ENCODE peak calls at places on chromosomes 1 and 21, in nine cellular contexts. F, T, O, V, E, W, P, D and R are unnamed samples.

GRCh38 chr1:240663160-240663879 is 51.4 kb upstream of the GREM2 start:
- DNase-seq in F (no peak), T (no peak), O (no peak), V (peak), E (no peak), W (no peak), P (no peak), D (peak), R (no peak)

GRCh38 chr1:11563560-11564069 is 84.7 kb downstream of the DISP3 start:
- DNase-seq in F (no peak), T (no peak), O (no peak), V (no peak), E (peak), W (no peak), P (peak), D (peak), R (no peak)

GRCh38 chr1:58062635-58063034 is 483.9 kb downstream of the OMA1 start:
- DNase-seq in F (no peak), T (no peak), O (no peak), V (peak), E (peak), W (no peak), P (no peak), D (no peak), R (no peak)

GRCh38 chr1:167708940-167709389 is 12.8 kb upstream of the MPZL1 start:
- DNase-seq in F (no peak), T (no peak), O (no peak), V (peak), E (no peak), W (no peak), P (no peak), D (no peak), R (no peak)

GRCh38 chr1:108892356-108893140 is 15.8 kb downstream of the GPSM2 start:
- DNase-seq in F (peak), T (no peak), O (no peak), V (no peak), E (no peak), W (no peak), P (no peak), D (peak), R (no peak)

GRCh38 chr1:178282949-178283367 is 189.1 kb downstream of the RASAL2 start:
- DNase-seq in F (peak), T (no peak), O (no peak), V (peak), E (peak), W (no peak), P (no peak), D (peak), R (no peak)

GRCh38 chr1:8344893-8345507 is 27.1 kb downstream of the SLC45A1 start:
- DNase-seq in F (no peak), T (no peak), O (no peak), V (no peak), E (no peak), W (no peak), P (no peak), D (no peak), R (no peak)

GRCh38 chr1:82185084-82185483 is 384.4 kb downstream of the ADGRL2 start:
- DNase-seq in F (no peak), T (no peak), O (no peak), V (peak), E (no peak), W (no peak), P (no peak), D (peak), R (no peak)

GRCh38 chr1:59691261-59691660 is 123.5 kb upstream of the HOOK1 start:
- DNase-seq in F (no peak), T (no peak), O (no peak), V (peak), E (no peak), W (no peak), P (no peak), D (peak), R (no peak)

GRCh38 chr1:181205901-181206300 is 117.4 kb downstream of the IER5 start:
- DNase-seq in F (no peak), T (no peak), O (no peak), V (no peak), E (no peak), W (no peak), P (no peak), D (no peak), R (no peak)

GRCh38 chr1:101460709-101461108 is 223.9 kb downstream of the S1PR1 start:
- DNase-seq in F (no peak), T (no peak), O (no peak), V (no peak), E (no peak), W (no peak), P (no peak), D (no peak), R (no peak)

GRCh38 chr1:8356256-8357209 is 38.6 kb downstream of the SLC45A1 start:
- DNase-seq in F (no peak), T (no peak), O (no peak), V (no peak), E (no peak), W (no peak), P (no peak), D (no peak), R (no peak)

GRCh38 chr21:41426656-41427311 is 745 bp downstream of the MX1 start:
- DNase-seq in F (no peak), T (no peak), O (no peak), V (no peak), E (no peak), W (peak), P (no peak), D (no peak), R (peak)

GRCh38 chr21:39564200-39564599 is 48.5 kb upstream of the B3GALT5 start:
- DNase-seq in F (no peak), T (no peak), O (no peak), V (no peak), E (no peak), W (peak), P (no peak), D (no peak), R (no peak)

GRCh38 chr21:45935628-45936027 is 45.9 kb upstream of the COL6A1 start:
- DNase-seq in F (peak), T (no peak), O (no peak), V (peak), E (peak), W (no peak), P (no peak), D (peak), R (no peak)

GRCh38 chr1:26097696-26098095 is 13.9 kb upstream of the PDIK1L start:
- DNase-seq in F (peak), T (no peak), O (no peak), V (peak), E (no peak), W (no peak), P (no peak), D (peak), R (no peak)

GRCh38 chr1:117564227-117565082 is 41.4 kb upstream of the TENT5C start:
- DNase-seq in F (no peak), T (no peak), O (no peak), V (no peak), E (no peak), W (no peak), P (no peak), D (no peak), R (no peak)

GRCh38 chr1:167328762-167329483 is 108.2 kb downstream of the POU2F1 start:
- DNase-seq in F (no peak), T (no peak), O (peak), V (no peak), E (no peak), W (no peak), P (peak), D (no peak), R (no peak)

GRCh38 chr1:157776971-157777386 is at the start of gene FCRL2:
- DNase-seq in F (no peak), T (no peak), O (no peak), V (no peak), E (no peak), W (no peak), P (no peak), D (no peak), R (no peak)

GRCh38 chr21:25963186-25963585 is 207.4 kb downstream of the APP start:
- DNase-seq in F (peak), T (no peak), O (no peak), V (no peak), E (peak), W (no peak), P (no peak), D (peak), R (no peak)

GRCh38 chr1:94324168-94324544 is 86.8 kb upstream of the ARHGAP29 start:
- DNase-seq in F (peak), T (no peak), O (no peak), V (peak), E (peak), W (no peak), P (no peak), D (peak), R (no peak)

GRCh38 chr1:38027201-38028104 is 14.9 kb downstream of the UTP11 start:
- DNase-seq in F (no peak), T (no peak), O (no peak), V (no peak), E (peak), W (peak), P (no peak), D (no peak), R (no peak)

GRCh38 chr1:51969038-51969705 is 21.3 kb downstream of the RAB3B start:
- DNase-seq in F (peak), T (no peak), O (no peak), V (peak), E (peak), W (no peak), P (no peak), D (peak), R (no peak)

GRCh38 chr1:174497461-174497860 is 49.7 kb downstream of the GPR52 start:
- DNase-seq in F (no peak), T (no peak), O (no peak), V (no peak), E (no peak), W (no peak), P (no peak), D (no peak), R (no peak)

GRCh38 chr1:65310078-65310587 is 790 bp downstream of the DNAJC6 start:
- DNase-seq in F (no peak), T (no peak), O (peak), V (no peak), E (no peak), W (no peak), P (peak), D (no peak), R (no peak)

GRCh38 chr21:41610042-41610839 is 102.3 kb upstream of the TMPRSS2 start:
- DNase-seq in F (peak), T (no peak), O (peak), V (peak), E (peak), W (peak), P (peak), D (peak), R (peak)

GRCh38 chr1:154741747-154742495 is 128.2 kb downstream of the KCNN3 start:
- DNase-seq in F (no peak), T (no peak), O (peak), V (peak), E (no peak), W (no peak), P (no peak), D (peak), R (no peak)
- TF ChIP-seq CTCF in F (no peak), T (no peak), O (peak), V (peak), E (no peak), W (no peak), P (peak), D (no peak), R (no peak)

GRCh38 chr1:6414443-6414844 is 5.3 kb downstream of the HES2 start:
- DNase-seq in F (peak), T (no peak), O (peak), V (peak), E (peak), W (no peak), P (peak), D (peak), R (peak)
- TF ChIP-seq CTCF in F (peak), T (no peak), O (peak), V (peak), E (peak), W (no peak), P (peak), D (peak), R (peak)

DNA sequence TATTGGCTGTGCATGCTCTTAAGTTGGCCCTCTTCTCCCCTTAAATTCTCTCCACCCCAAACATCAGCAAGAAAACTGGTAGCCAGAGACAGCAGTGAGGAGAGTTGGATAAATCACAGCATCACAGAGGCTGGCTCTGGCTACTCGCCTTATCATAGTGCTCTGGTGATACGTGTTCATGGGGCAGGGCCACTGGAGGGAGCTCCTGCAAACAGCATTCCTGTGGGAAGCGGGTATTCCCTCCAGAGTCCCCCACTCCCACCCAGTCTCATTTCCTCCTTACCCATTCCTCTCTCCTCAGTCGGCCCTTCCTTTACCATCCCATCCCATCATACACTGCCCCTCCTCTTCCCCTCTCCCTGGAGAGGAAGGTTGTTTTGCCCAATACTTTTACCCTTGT is 7.1 kb downstream of the NHLH2 start:
- DNase-seq in F (no peak), T (no peak), O (peak), V (no peak), E (no peak), W (no peak), P (no peak), D (no peak), R (no peak)
- TF ChIP-seq CTCF in F (no peak), T (no peak), O (no peak), V (no peak), E (peak), W (no peak), P (peak), D (no peak), R (no peak)

GRCh38 chr1:203528098-203528497 is 34.1 kb downstream of the OPTC start:
- DNase-seq in F (no peak), T (no peak), O (no peak), V (no peak), E (no peak), W (no peak), P (no peak), D (no peak), R (no peak)
- TF ChIP-seq CTCF in F (no peak), T (no peak), O (no peak), V (no peak), E (no peak), W (no peak), P (peak), D (no peak), R (no peak)

GRCh38 chr1:161374373-161374772 is 6.7 kb upstream of the CFAP126 start:
- DNase-seq in F (no peak), T (no peak), O (no peak), V (no peak), E (no peak), W (no peak), P (no peak), D (peak), R (no peak)
- TF ChIP-seq CTCF in F (peak), T (no peak), O (no peak), V (peak), E (peak), W (no peak), P (peak), D (peak), R (no peak)

GRCh38 chr1:235246022-235246948 is 81.7 kb downstream of the ARID4B start:
- DNase-seq in F (no peak), T (no peak), O (no peak), V (no peak), E (peak), W (no peak), P (no peak), D (peak), R (no peak)

GRCh38 chr1:235253219-235253640 is 74.7 kb downstream of the ARID4B start:
- DNase-seq in F (peak), T (no peak), O (peak), V (peak), E (peak), W (peak), P (peak), D (peak), R (peak)

GRCh38 chr1:235244969-235245592 is 82.9 kb downstream of the ARID4B start:
- DNase-seq in F (no peak), T (no peak), O (no peak), V (no peak), E (no peak), W (no peak), P (no peak), D (no peak), R (no peak)

GRCh38 chr1:235254721-235255120 is 73.3 kb downstream of the ARID4B start:
- DNase-seq in F (no peak), T (no peak), O (no peak), V (no peak), E (no peak), W (no peak), P (no peak), D (no peak), R (no peak)

GRCh38 chr1:235250430-235250829 is 77.5 kb downstream of the ARID4B start:
- DNase-seq in F (no peak), T (no peak), O (no peak), V (no peak), E (no peak), W (no peak), P (no peak), D (no peak), R (no peak)
- TF ChIP-seq CTCF in F (no peak), T (no peak), O (no peak), V (no peak), E (no peak), W (no peak), P (no peak), D (no peak), R (no peak)

GRCh38 chr21:29091032-29091431 is 17.6 kb upstream of the CCT8 start:
- DNase-seq in F (peak), T (no peak), O (no peak), V (peak), E (peak), W (no peak), P (no peak), D (peak), R (no peak)

GRCh38 chr21:29096619-29097018 is 23.2 kb upstream of the CCT8 start:
- DNase-seq in F (no peak), T (no peak), O (no peak), V (no peak), E (no peak), W (no peak), P (no peak), D (no peak), R (no peak)

GRCh38 chr21:29095203-29095602 is 21.8 kb upstream of the CCT8 start:
- DNase-seq in F (no peak), T (no peak), O (no peak), V (no peak), E (no peak), W (no peak), P (no peak), D (no peak), R (no peak)

GRCh38 chr21:29098156-29098555 is 24.7 kb upstream of the CCT8 start:
- DNase-seq in F (no peak), T (no peak), O (no peak), V (no peak), E (no peak), W (no peak), P (no peak), D (peak), R (no peak)

DNA sequence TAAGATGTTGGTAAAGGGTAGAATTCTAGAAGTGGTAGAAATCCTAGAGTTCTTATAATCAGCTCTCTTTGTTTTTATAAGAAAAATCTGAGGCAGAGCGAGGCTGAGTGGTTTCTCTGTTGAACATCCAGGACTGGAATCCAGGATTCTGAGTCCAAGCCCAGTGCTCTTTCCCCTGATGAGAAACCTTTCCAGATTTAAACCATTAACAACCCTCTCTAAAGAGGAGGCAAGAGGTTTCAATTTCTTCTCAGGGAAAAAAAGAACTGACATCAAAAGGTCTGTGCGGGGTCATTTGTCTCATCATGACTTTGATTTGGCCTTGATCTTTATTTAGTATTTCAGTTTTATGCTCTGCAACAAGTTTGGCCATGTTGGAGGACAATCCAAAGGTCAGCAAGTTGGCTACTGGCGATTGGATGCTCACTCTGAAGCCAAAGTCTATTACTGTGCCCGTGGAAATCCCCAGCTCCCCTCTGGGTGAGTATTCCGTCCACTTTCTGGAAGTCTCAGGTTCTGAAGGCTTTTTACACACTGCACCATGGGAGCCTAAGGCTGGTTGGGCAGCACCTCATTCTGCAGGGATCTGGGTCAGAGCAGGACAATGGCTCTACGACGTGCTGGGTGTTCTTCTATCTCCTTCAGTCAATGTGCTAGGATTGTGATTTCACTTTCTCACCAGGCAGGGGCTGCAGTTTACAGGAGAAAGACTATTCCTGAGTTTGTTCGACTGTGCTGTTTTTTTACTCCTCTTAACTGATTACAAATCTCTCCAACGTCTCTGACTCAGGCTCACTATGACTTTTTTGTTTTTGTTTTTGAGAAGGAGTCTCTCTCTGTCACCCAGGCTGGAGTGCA is 18.9 kb upstream of the CCT8 start:
- DNase-seq in F (peak), T (no peak), O (no peak), V (peak), E (no peak), W (no peak), P (no peak), D (peak), R (no peak)
- TF ChIP-seq CTCF in F (peak), T (no peak), O (no peak), V (no peak), E (no peak), W (no peak), P (no peak), D (peak), R (no peak)

GRCh38 chr1:90135306-90135705 is 140.4 kb downstream of the ZNF326 start:
- DNase-seq in F (no peak), T (no peak), O (no peak), V (no peak), E (no peak), W (peak), P (no peak), D (no peak), R (no peak)

GRCh38 chr1:90127288-90127953 is 132.5 kb downstream of the ZNF326 start:
- DNase-seq in F (no peak), T (no peak), O (no peak), V (no peak), E (no peak), W (no peak), P (no peak), D (no peak), R (no peak)

GRCh38 chr1:90132306-90132705 is 137.4 kb downstream of the ZNF326 start:
- DNase-seq in F (no peak), T (no peak), O (no peak), V (no peak), E (no peak), W (no peak), P (no peak), D (no peak), R (no peak)

DNA sequence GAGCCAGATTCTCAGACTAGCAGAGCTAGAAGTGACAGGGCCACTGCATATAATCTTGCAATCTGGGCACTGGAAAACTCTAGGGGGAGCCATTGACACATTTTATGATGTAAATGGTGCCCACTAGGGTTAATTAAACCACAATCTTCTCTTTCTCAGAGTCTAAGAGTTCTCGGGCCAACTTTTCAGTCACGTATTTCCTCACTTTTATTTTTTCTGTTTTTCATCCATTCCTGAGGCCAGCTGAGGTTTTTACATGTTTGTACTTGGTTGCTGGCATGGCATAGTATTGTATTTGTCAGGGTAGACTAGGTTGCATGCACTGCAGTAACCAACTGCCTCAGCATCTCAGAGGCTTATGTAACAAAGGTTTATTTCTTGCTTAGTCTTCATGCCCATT is 138.2 kb downstream of the ZNF326 start:
- DNase-seq in F (peak), T (no peak), O (peak), V (peak), E (peak), W (peak), P (peak), D (peak), R (peak)
- TF ChIP-seq CTCF in F (peak), T (peak), O (no peak), V (peak), E (peak), W (no peak), P (peak), D (peak), R (peak)